ENCODE peak calls at places on chromosome 18, in ten cellular contexts. I, J, R, O, T, F, A, B, Q and V are unnamed samples.

GRCh38 chr18:65811307-65811706 is 60.5 kb downstream of the CDH7 start:
- DNase-seq in I (no peak), J (no peak), R (no peak), O (no peak), T (no peak), F (no peak), A (no peak), B (no peak), Q (no peak), V (no peak)

GRCh38 chr18:22703883-22704626 is 229.1 kb upstream of the RBBP8 start:
- DNase-seq in I (peak; percentile 60), J (no peak), R (no peak), O (no peak), T (peak; percentile 38), F (peak; percentile 16), A (peak; percentile 31), B (peak; percentile 76), Q (no peak), V (no peak)

GRCh38 chr18:36130883-36131653 is 1.4 kb downstream of the ELP2 start:
- DNase-seq in I (no peak), J (no peak), R (no peak), O (no peak), T (no peak), F (no peak), A (no peak), B (no peak), Q (no peak), V (no peak)

GRCh38 chr18:22422909-22423548 is 5.3 kb upstream of the CTAGE1 start:
- DNase-seq in I (no peak), J (no peak), R (peak; percentile 69), O (no peak), T (peak; percentile 32), F (peak; percentile 51), A (peak; percentile 23), B (peak; percentile 76), Q (no peak), V (no peak)

GRCh38 chr18:64810354-64810753 is 661.5 kb upstream of the LINC00305 start:
- DNase-seq in I (no peak), J (no peak), R (no peak), O (no peak), T (no peak), F (no peak), A (no peak), B (no peak), Q (no peak), V (no peak)

GRCh38 chr18:79883461-79884295 is 67.8 kb downstream of the SLC66A2 start:
- DNase-seq in I (no peak), J (no peak), R (no peak), O (no peak), T (no peak), F (no peak), A (no peak), B (no peak), Q (no peak), V (peak; percentile 80)

GRCh38 chr18:36284671-36285295 is 12.7 kb upstream of the FHOD3 start:
- DNase-seq in I (peak; percentile 74), J (no peak), R (no peak), O (peak; percentile 49), T (peak; percentile 43), F (peak; percentile 38), A (peak; percentile 66), B (peak; percentile 82), Q (no peak), V (no peak)

GRCh38 chr18:24515721-24516120 is 55.3 kb downstream of the HRH4 start:
- DNase-seq in I (no peak), J (no peak), R (no peak), O (no peak), T (no peak), F (no peak), A (no peak), B (no peak), Q (no peak), V (no peak)

GRCh38 chr18:51563401-51563800 is 365.9 kb upstream of the MEX3C start:
- DNase-seq in I (no peak), J (no peak), R (no peak), O (no peak), T (no peak), F (no peak), A (peak; percentile 74), B (no peak), Q (no peak), V (no peak)

GRCh38 chr18:13455960-13456471 is 237.5 kb downstream of the LDLRAD4 start:
- DNase-seq in I (no peak), J (peak; percentile 48), R (no peak), O (no peak), T (no peak), F (no peak), A (no peak), B (no peak), Q (no peak), V (no peak)

GRCh38 chr18:58135806-58136331 is 91.8 kb downstream of the NEDD4L start:
- DNase-seq in I (peak; percentile 80), J (no peak), R (no peak), O (peak; percentile 70), T (peak; percentile 75), F (peak; percentile 38), A (peak; percentile 53), B (peak; percentile 79), Q (no peak), V (no peak)

GRCh38 chr18:9215221-9215933 is 78.8 kb downstream of the ANKRD12 start:
- DNase-seq in I (no peak), J (no peak), R (no peak), O (no peak), T (peak; percentile 24), F (no peak), A (no peak), B (peak; percentile 3), Q (no peak), V (no peak)

GRCh38 chr18:21262244-21262643 is 20.2 kb downstream of the GREB1L start:
- DNase-seq in I (no peak), J (no peak), R (no peak), O (no peak), T (no peak), F (no peak), A (no peak), B (no peak), Q (no peak), V (no peak)

GRCh38 chr18:56532176-56532840 is 106.1 kb downstream of the TXNL1 start:
- DNase-seq in I (peak; percentile 57), J (no peak), R (no peak), O (no peak), T (no peak), F (no peak), A (peak; percentile 13), B (peak; percentile 18), Q (no peak), V (no peak)

GRCh38 chr18:44729631-44730101 is 49.0 kb downstream of the SETBP1 start:
- DNase-seq in I (peak; percentile 86), J (no peak), R (no peak), O (no peak), T (peak; percentile 39), F (no peak), A (no peak), B (peak; percentile 60), Q (no peak), V (no peak)
- TF ChIP-seq CTCF in I (no peak), J (no peak), R (no peak), O (no peak), T (no peak), F (no peak), A (no peak), B (no peak), Q (no peak), V (no peak)

GRCh38 chr18:48918660-48919415 is 31.9 kb downstream of the SMAD7 start:
- DNase-seq in I (no peak), J (peak; percentile 69), R (no peak), O (no peak), T (no peak), F (no peak), A (no peak), B (no peak), Q (no peak), V (no peak)
- TF ChIP-seq CTCF in I (no peak), J (no peak), R (no peak), O (no peak), T (no peak), F (no peak), A (no peak), B (no peak), Q (no peak), V (no peak)

GRCh38 chr18:60676807-60677206 is 304.2 kb upstream of the MC4R start:
- DNase-seq in I (no peak), J (no peak), R (no peak), O (no peak), T (no peak), F (no peak), A (no peak), B (no peak), Q (no peak), V (no peak)
- TF ChIP-seq CTCF in I (no peak), J (no peak), R (no peak), O (no peak), T (no peak), F (no peak), A (no peak), B (no peak), Q (no peak), V (no peak)

GRCh38 chr18:75206637-75207297 is 2.2 kb downstream of the PTGR3 start:
- DNase-seq in I (no peak), J (no peak), R (no peak), O (no peak), T (no peak), F (no peak), A (no peak), B (no peak), Q (no peak), V (no peak)

GRCh38 chr18:75207298-75208054 is 1.5 kb downstream of the PTGR3 start:
- DNase-seq in I (peak; percentile 64), J (no peak), R (no peak), O (no peak), T (no peak), F (no peak), A (no peak), B (no peak), Q (no peak), V (no peak)

GRCh38 chr18:75209129-75209951 is at the start of gene PTGR3:
- DNase-seq in I (peak; percentile 87), J (peak; percentile 92), R (peak; percentile 93), O (peak; percentile 73), T (peak; percentile 88), F (peak; percentile 93), A (no peak), B (peak; percentile 86), Q (peak; percentile 89), V (peak; percentile 90)

GRCh38 chr18:75208836-75209128 is 157 bp downstream of the PTGR3 start:
- DNase-seq in I (no peak), J (no peak), R (no peak), O (no peak), T (no peak), F (no peak), A (no peak), B (no peak), Q (peak; percentile 60), V (no peak)

DNA sequence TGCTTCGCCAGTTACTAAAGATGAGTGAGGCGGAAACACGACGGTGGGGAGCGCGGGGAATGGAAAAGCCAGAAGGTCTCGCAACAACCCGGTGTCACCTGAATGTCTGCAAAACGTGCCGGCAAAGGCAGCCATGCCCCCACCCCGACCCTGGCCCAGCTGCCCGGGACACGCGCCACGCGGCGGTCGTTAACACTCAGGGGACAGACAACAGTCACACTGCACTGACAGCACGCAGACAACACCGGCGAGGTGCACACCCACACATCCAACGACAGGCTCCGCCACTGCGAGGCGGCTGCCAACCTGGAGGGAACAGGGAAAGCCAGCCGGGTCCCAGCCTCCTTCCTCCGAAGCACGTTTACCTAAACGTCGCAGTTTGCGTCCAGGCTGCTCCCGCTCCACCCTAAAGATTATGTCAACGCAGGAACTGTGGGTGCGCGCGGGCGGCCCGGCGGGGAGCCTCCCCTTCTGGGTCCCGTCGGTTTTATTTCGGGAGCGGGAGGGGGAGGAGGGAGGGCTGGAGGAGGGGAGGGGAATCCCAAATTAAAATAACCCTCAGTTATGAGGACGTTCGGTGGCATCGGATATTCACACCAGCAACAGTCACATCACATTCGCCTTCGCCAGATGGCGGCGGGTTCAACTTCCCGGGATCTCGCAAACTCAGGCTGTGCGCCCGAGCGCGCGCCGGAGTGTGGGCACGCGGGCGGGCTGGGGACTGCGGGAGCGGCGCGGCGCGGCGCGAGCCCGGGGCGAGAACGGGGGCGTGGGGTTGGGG is 694 bp downstream of the PTGR3 start:
- DNase-seq in I (peak; percentile 46), J (peak; percentile 75), R (peak; percentile 84), O (peak; percentile 60), T (peak; percentile 75), F (peak; percentile 57), A (no peak), B (peak; percentile 67), Q (peak; percentile 58), V (no peak)
- TF ChIP-seq CTCF in I (peak; percentile 12), J (no peak), R (no peak), O (no peak), T (no peak), F (peak; percentile 7), A (peak; percentile 1), B (no peak), Q (peak; percentile 27), V (peak; percentile 15)